ENCODE peak calls at places on chromosomes 6 and 20, in nine cellular contexts. One of them, this sample, is unnamed.

GRCh38 chr6:111758608-111759293 is 114.5 kb downstream of the FYN start:
- DNase-seq in AG04450: no peak
- DNase-seq in naive thymus-derived CD4-positive, alpha-beta T cell: peak
- DNase-seq in cardiac muscle cell: no peak
- DNase-seq in right cardiac atrium: no peak
- DNase-seq in mesendoderm: no peak
- DNase-seq in aorta: no peak
- DNase-seq in A549: no peak
- DNase-seq in neural progenitor cell: no peak
- DNase-seq in this sample: no peak

GRCh38 chr6:130453230-130453629 is 87.4 kb downstream of the TMEM200A start:
- DNase-seq in AG04450: no peak
- DNase-seq in naive thymus-derived CD4-positive, alpha-beta T cell: no peak
- DNase-seq in cardiac muscle cell: no peak
- DNase-seq in right cardiac atrium: no peak
- DNase-seq in mesendoderm: peak
- DNase-seq in aorta: no peak
- DNase-seq in A549: peak
- DNase-seq in neural progenitor cell: no peak
- DNase-seq in this sample: peak

GRCh38 chr6:107466062-107466461 is 6.7 kb upstream of the PDSS2 start:
- DNase-seq in AG04450: no peak
- DNase-seq in naive thymus-derived CD4-positive, alpha-beta T cell: no peak
- DNase-seq in cardiac muscle cell: no peak
- DNase-seq in right cardiac atrium: no peak
- DNase-seq in mesendoderm: no peak
- DNase-seq in aorta: no peak
- DNase-seq in A549: no peak
- DNase-seq in neural progenitor cell: no peak
- DNase-seq in this sample: no peak

GRCh38 chr20:23415958-23416583 is 5.2 kb downstream of the NAPB start:
- DNase-seq in AG04450: no peak
- DNase-seq in naive thymus-derived CD4-positive, alpha-beta T cell: no peak
- DNase-seq in cardiac muscle cell: no peak
- DNase-seq in right cardiac atrium: no peak
- DNase-seq in mesendoderm: peak
- DNase-seq in aorta: no peak
- DNase-seq in A549: no peak
- DNase-seq in neural progenitor cell: no peak
- DNase-seq in this sample: no peak

GRCh38 chr20:35506872-35507638 is 22.4 kb downstream of the C20orf173 start:
- DNase-seq in AG04450: no peak
- DNase-seq in naive thymus-derived CD4-positive, alpha-beta T cell: no peak
- DNase-seq in cardiac muscle cell: no peak
- DNase-seq in right cardiac atrium: no peak
- DNase-seq in mesendoderm: no peak
- DNase-seq in aorta: no peak
- DNase-seq in A549: no peak
- DNase-seq in neural progenitor cell: no peak
- DNase-seq in this sample: peak

GRCh38 chr20:58899518-58899917 is 47.0 kb downstream of the GNAS start:
- DNase-seq in AG04450: no peak
- DNase-seq in naive thymus-derived CD4-positive, alpha-beta T cell: no peak
- DNase-seq in cardiac muscle cell: no peak
- DNase-seq in right cardiac atrium: no peak
- DNase-seq in mesendoderm: no peak
- DNase-seq in aorta: no peak
- DNase-seq in A549: no peak
- DNase-seq in neural progenitor cell: no peak
- DNase-seq in this sample: no peak

GRCh38 chr20:37524859-37525708 is 2.6 kb downstream of the BLCAP start:
- DNase-seq in AG04450: no peak
- DNase-seq in naive thymus-derived CD4-positive, alpha-beta T cell: no peak
- DNase-seq in cardiac muscle cell: no peak
- DNase-seq in right cardiac atrium: no peak
- DNase-seq in mesendoderm: no peak
- DNase-seq in aorta: no peak
- DNase-seq in A549: no peak
- DNase-seq in neural progenitor cell: no peak
- DNase-seq in this sample: no peak

GRCh38 chr20:54103762-54104600 is 33.6 kb upstream of the BCAS1 start:
- DNase-seq in AG04450: no peak
- DNase-seq in naive thymus-derived CD4-positive, alpha-beta T cell: no peak
- DNase-seq in cardiac muscle cell: no peak
- DNase-seq in right cardiac atrium: no peak
- DNase-seq in mesendoderm: no peak
- DNase-seq in aorta: no peak
- DNase-seq in A549: no peak
- DNase-seq in neural progenitor cell: no peak
- DNase-seq in this sample: no peak

GRCh38 chr6:151044465-151045441 is 179.3 kb downstream of the MTHFD1L start:
- DNase-seq in AG04450: peak
- DNase-seq in naive thymus-derived CD4-positive, alpha-beta T cell: no peak
- DNase-seq in cardiac muscle cell: no peak
- DNase-seq in right cardiac atrium: peak
- DNase-seq in mesendoderm: peak
- DNase-seq in aorta: peak
- DNase-seq in A549: peak
- DNase-seq in neural progenitor cell: peak
- DNase-seq in this sample: peak

GRCh38 chr6:6686748-6687601 is 98.5 kb downstream of the LY86 start:
- DNase-seq in AG04450: no peak
- DNase-seq in naive thymus-derived CD4-positive, alpha-beta T cell: no peak
- DNase-seq in cardiac muscle cell: peak
- DNase-seq in right cardiac atrium: peak
- DNase-seq in mesendoderm: peak
- DNase-seq in aorta: peak
- DNase-seq in A549: peak
- DNase-seq in neural progenitor cell: peak
- DNase-seq in this sample: peak

GRCh38 chr6:166861304-166861703 is 95.0 kb downstream of the RNASET2 start:
- DNase-seq in AG04450: no peak
- DNase-seq in naive thymus-derived CD4-positive, alpha-beta T cell: no peak
- DNase-seq in cardiac muscle cell: no peak
- DNase-seq in right cardiac atrium: no peak
- DNase-seq in mesendoderm: peak
- DNase-seq in aorta: no peak
- DNase-seq in A549: no peak
- DNase-seq in neural progenitor cell: no peak
- DNase-seq in this sample: no peak
- H3K4me3 ChIP-seq in AG04450: no peak
- H3K4me3 ChIP-seq in naive thymus-derived CD4-positive, alpha-beta T cell: no peak
- H3K4me3 ChIP-seq in cardiac muscle cell: no peak
- H3K4me3 ChIP-seq in right cardiac atrium: no peak
- H3K4me3 ChIP-seq in mesendoderm: no peak
- H3K4me3 ChIP-seq in aorta: no peak
- H3K4me3 ChIP-seq in A549: no peak
- H3K4me3 ChIP-seq in neural progenitor cell: peak
- H3K4me3 ChIP-seq in this sample: no peak

DNA sequence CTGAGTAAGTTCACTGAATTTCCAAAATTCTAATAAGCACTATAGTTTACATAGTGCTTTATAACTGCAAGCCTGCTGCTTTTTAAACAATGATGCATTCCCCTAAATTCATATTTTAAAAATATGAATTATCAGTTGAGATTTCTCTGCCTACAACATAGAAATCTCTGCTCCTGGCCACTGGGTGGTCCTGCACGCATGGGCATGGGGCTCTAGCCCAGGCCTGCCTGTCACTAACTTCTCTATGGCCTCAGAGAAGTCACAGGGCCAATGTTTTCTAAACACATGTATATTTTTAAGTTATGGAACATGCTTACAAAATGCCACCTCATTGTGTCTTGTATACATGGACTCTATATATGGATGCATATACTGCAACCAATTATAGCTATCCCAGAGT is 211.0 kb downstream of the FOXC1 start:
- DNase-seq in AG04450: no peak
- DNase-seq in naive thymus-derived CD4-positive, alpha-beta T cell: no peak
- DNase-seq in cardiac muscle cell: no peak
- DNase-seq in right cardiac atrium: no peak
- DNase-seq in mesendoderm: no peak
- DNase-seq in aorta: no peak
- DNase-seq in A549: no peak
- DNase-seq in neural progenitor cell: no peak
- DNase-seq in this sample: no peak
- H3K4me3 ChIP-seq in AG04450: no peak
- H3K4me3 ChIP-seq in naive thymus-derived CD4-positive, alpha-beta T cell: no peak
- H3K4me3 ChIP-seq in cardiac muscle cell: no peak
- H3K4me3 ChIP-seq in right cardiac atrium: no peak
- H3K4me3 ChIP-seq in mesendoderm: no peak
- H3K4me3 ChIP-seq in aorta: no peak
- H3K4me3 ChIP-seq in A549: no peak
- H3K4me3 ChIP-seq in neural progenitor cell: no peak
- H3K4me3 ChIP-seq in this sample: no peak

GRCh38 chr6:290111-290932 is 2.0 kb upstream of the DUSP22 start:
- DNase-seq in AG04450: no peak
- DNase-seq in naive thymus-derived CD4-positive, alpha-beta T cell: no peak
- DNase-seq in cardiac muscle cell: no peak
- DNase-seq in right cardiac atrium: no peak
- DNase-seq in mesendoderm: no peak
- DNase-seq in aorta: no peak
- DNase-seq in A549: no peak
- DNase-seq in neural progenitor cell: no peak
- DNase-seq in this sample: no peak
- H3K4me3 ChIP-seq in AG04450: no peak
- H3K4me3 ChIP-seq in naive thymus-derived CD4-positive, alpha-beta T cell: no peak
- H3K4me3 ChIP-seq in cardiac muscle cell: no peak
- H3K4me3 ChIP-seq in right cardiac atrium: no peak
- H3K4me3 ChIP-seq in mesendoderm: peak
- H3K4me3 ChIP-seq in aorta: no peak
- H3K4me3 ChIP-seq in A549: no peak
- H3K4me3 ChIP-seq in neural progenitor cell: no peak
- H3K4me3 ChIP-seq in this sample: no peak

GRCh38 chr6:27327023-27327742 is 15.1 kb upstream of the POM121L2 start:
- DNase-seq in AG04450: no peak
- DNase-seq in naive thymus-derived CD4-positive, alpha-beta T cell: no peak
- DNase-seq in cardiac muscle cell: no peak
- DNase-seq in right cardiac atrium: no peak
- DNase-seq in mesendoderm: no peak
- DNase-seq in aorta: no peak
- DNase-seq in A549: no peak
- DNase-seq in neural progenitor cell: no peak
- DNase-seq in this sample: no peak

GRCh38 chr6:27333642-27334040 is 21.6 kb upstream of the POM121L2 start:
- DNase-seq in AG04450: no peak
- DNase-seq in naive thymus-derived CD4-positive, alpha-beta T cell: no peak
- DNase-seq in cardiac muscle cell: no peak
- DNase-seq in right cardiac atrium: no peak
- DNase-seq in mesendoderm: peak
- DNase-seq in aorta: no peak
- DNase-seq in A549: no peak
- DNase-seq in neural progenitor cell: no peak
- DNase-seq in this sample: no peak

GRCh38 chr6:27334141-27334540 is 22.1 kb upstream of the POM121L2 start:
- DNase-seq in AG04450: no peak
- DNase-seq in naive thymus-derived CD4-positive, alpha-beta T cell: no peak
- DNase-seq in cardiac muscle cell: no peak
- DNase-seq in right cardiac atrium: no peak
- DNase-seq in mesendoderm: no peak
- DNase-seq in aorta: no peak
- DNase-seq in A549: no peak
- DNase-seq in neural progenitor cell: no peak
- DNase-seq in this sample: no peak

DNA sequence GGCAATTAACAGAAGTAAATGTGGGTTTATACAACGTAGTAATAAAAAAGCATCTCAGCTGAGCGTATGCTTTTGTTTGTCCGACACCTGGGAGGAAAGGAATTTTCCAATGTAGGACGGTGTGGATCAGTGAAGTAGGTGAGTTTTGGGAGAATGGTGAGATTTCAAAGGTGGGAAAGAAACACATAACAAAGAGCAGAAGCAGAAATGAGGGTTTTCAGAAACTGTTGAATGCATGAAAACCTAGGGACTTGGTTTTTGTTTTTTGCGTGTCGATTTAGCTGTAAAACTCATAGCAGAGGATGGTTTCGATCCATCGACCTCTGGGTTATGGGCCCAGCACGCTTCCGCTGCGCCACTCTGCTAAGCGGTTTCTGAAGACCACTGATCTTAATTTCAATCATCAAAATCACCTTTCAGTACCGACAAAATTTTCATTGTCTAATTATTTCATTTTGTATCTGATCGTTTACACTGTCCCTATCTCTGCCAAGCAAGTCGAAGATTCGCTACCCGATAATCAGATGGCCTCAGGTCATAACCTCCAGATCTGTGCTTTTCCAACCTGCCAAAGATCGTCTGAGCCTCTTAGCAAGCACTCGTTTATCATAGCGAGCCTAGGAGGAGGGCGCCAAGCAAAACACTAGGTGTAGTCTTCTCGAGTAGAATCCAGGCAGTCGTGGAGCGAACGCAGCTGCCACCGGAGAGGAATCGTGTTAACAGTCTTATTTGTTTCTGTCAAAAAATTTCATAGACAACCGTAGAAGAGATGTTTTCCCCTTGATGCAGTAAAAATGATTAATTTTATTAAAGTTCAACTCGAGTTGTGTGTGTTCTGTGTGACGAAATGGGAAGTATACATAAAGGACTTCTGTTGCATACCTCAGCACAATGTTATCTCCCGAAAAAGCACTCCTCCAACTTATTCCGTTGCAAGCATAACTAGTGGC is 20.9 kb upstream of the POM121L2 start:
- DNase-seq in AG04450: peak
- DNase-seq in naive thymus-derived CD4-positive, alpha-beta T cell: peak
- DNase-seq in cardiac muscle cell: peak
- DNase-seq in right cardiac atrium: no peak
- DNase-seq in mesendoderm: peak
- DNase-seq in aorta: no peak
- DNase-seq in A549: peak
- DNase-seq in neural progenitor cell: peak
- DNase-seq in this sample: peak
- H3K4me3 ChIP-seq in AG04450: peak
- H3K4me3 ChIP-seq in naive thymus-derived CD4-positive, alpha-beta T cell: peak
- H3K4me3 ChIP-seq in cardiac muscle cell: peak
- H3K4me3 ChIP-seq in right cardiac atrium: peak
- H3K4me3 ChIP-seq in mesendoderm: peak
- H3K4me3 ChIP-seq in aorta: no peak
- H3K4me3 ChIP-seq in A549: peak
- H3K4me3 ChIP-seq in neural progenitor cell: peak
- H3K4me3 ChIP-seq in this sample: peak

GRCh38 chr6:74510878-74511277 is 695.0 kb downstream of the COL12A1 start:
- DNase-seq in AG04450: no peak
- DNase-seq in naive thymus-derived CD4-positive, alpha-beta T cell: no peak
- DNase-seq in cardiac muscle cell: no peak
- DNase-seq in right cardiac atrium: no peak
- DNase-seq in mesendoderm: no peak
- DNase-seq in aorta: no peak
- DNase-seq in A549: no peak
- DNase-seq in neural progenitor cell: no peak
- DNase-seq in this sample: peak
- H3K4me3 ChIP-seq in AG04450: no peak
- H3K4me3 ChIP-seq in naive thymus-derived CD4-positive, alpha-beta T cell: no peak
- H3K4me3 ChIP-seq in cardiac muscle cell: no peak
- H3K4me3 ChIP-seq in right cardiac atrium: no peak
- H3K4me3 ChIP-seq in mesendoderm: no peak
- H3K4me3 ChIP-seq in aorta: no peak
- H3K4me3 ChIP-seq in A549: no peak
- H3K4me3 ChIP-seq in neural progenitor cell: no peak
- H3K4me3 ChIP-seq in this sample: no peak

GRCh38 chr6:79755967-79756366 is 124.8 kb downstream of the SH3BGRL2 start:
- DNase-seq in AG04450: no peak
- DNase-seq in naive thymus-derived CD4-positive, alpha-beta T cell: no peak
- DNase-seq in cardiac muscle cell: no peak
- DNase-seq in right cardiac atrium: no peak
- DNase-seq in mesendoderm: no peak
- DNase-seq in aorta: no peak
- DNase-seq in A549: no peak
- DNase-seq in neural progenitor cell: no peak
- DNase-seq in this sample: no peak
- H3K4me3 ChIP-seq in AG04450: no peak
- H3K4me3 ChIP-seq in naive thymus-derived CD4-positive, alpha-beta T cell: no peak
- H3K4me3 ChIP-seq in cardiac muscle cell: no peak
- H3K4me3 ChIP-seq in right cardiac atrium: no peak
- H3K4me3 ChIP-seq in mesendoderm: no peak
- H3K4me3 ChIP-seq in aorta: no peak
- H3K4me3 ChIP-seq in A549: no peak
- H3K4me3 ChIP-seq in neural progenitor cell: no peak
- H3K4me3 ChIP-seq in this sample: no peak

This sample was measured in brain microvascular endothelial cell.